ENCODE peak calls at places on chromosomes 7 and 10, in four cellular contexts. One of them, this sample, is unnamed.

GRCh38 chr10:120514035-120514620 is 57.1 kb downstream of the PLPP4 start:
- DNase-seq in GM23338: peak
- DNase-seq in breast epithelium: no peak
- DNase-seq in GM12878: no peak
- DNase-seq in this sample: peak

GRCh38 chr10:78692071-78692470 is 376.7 kb upstream of the ZMIZ1 start:
- DNase-seq in GM12878: no peak
- DNase-seq in breast epithelium: no peak
- DNase-seq in GM23338: no peak
- DNase-seq in this sample: no peak

GRCh38 chr7:48176356-48176893 is 5.2 kb downstream of the ABCA13 start:
- DNase-seq in breast epithelium: no peak
- DNase-seq in GM23338: no peak
- DNase-seq in GM12878: no peak
- DNase-seq in this sample: no peak

GRCh38 chr10:105187243-105187642 is 546.2 kb downstream of the SORCS3 start:
- DNase-seq in GM12878: no peak
- DNase-seq in GM23338: no peak
- DNase-seq in breast epithelium: no peak
- DNase-seq in this sample: no peak

GRCh38 chr7:130069179-130069977 is 956 bp upstream of the KLHDC10 start:
- DNase-seq in GM23338: no peak
- DNase-seq in GM12878: no peak
- DNase-seq in breast epithelium: no peak
- DNase-seq in this sample: no peak

GRCh38 chr10:15859865-15860691 is at the start of gene MINDY3:
- DNase-seq in breast epithelium: peak
- DNase-seq in GM23338: peak
- DNase-seq in GM12878: peak
- DNase-seq in this sample: peak

GRCh38 chr7:26061340-26062239 is 90.4 kb upstream of the NFE2L3 start:
- DNase-seq in GM23338: peak
- DNase-seq in breast epithelium: peak
- DNase-seq in GM12878: peak
- DNase-seq in this sample: peak

GRCh38 chr7:958221-959200 is 4.0 kb upstream of the ADAP1 start:
- DNase-seq in GM23338: peak
- DNase-seq in GM12878: no peak
- DNase-seq in breast epithelium: peak
- DNase-seq in this sample: no peak

GRCh38 chr7:50210706-50211115 is 93.8 kb upstream of the IKZF1 start:
- DNase-seq in GM23338: no peak
- DNase-seq in breast epithelium: no peak
- DNase-seq in GM12878: no peak
- DNase-seq in this sample: no peak

GRCh38 chr10:30736685-30737232 is 107.2 kb upstream of the LYZL2 start:
- DNase-seq in breast epithelium: no peak
- DNase-seq in GM23338: no peak
- DNase-seq in GM12878: peak
- DNase-seq in this sample: peak

GRCh38 chr10:28940158-28940888 is 263.0 kb downstream of the BAMBI start:
- DNase-seq in breast epithelium: no peak
- DNase-seq in GM23338: no peak
- DNase-seq in GM12878: no peak
- DNase-seq in this sample: no peak

GRCh38 chr10:88159127-88159829 is 295.9 kb downstream of the PTEN start:
- DNase-seq in breast epithelium: no peak
- DNase-seq in GM12878: no peak
- DNase-seq in GM23338: no peak
- DNase-seq in this sample: no peak

GRCh38 chr10:81873932-81874816 is 820 bp upstream of the NRG3 start:
- DNase-seq in GM12878: no peak
- DNase-seq in breast epithelium: peak
- DNase-seq in GM23338: peak
- DNase-seq in this sample: no peak

GRCh38 chr7:142300689-142301088 is 42.8 kb upstream of the PRSS58 start:
- DNase-seq in GM12878: no peak
- DNase-seq in GM23338: peak
- DNase-seq in breast epithelium: no peak
- DNase-seq in this sample: peak

GRCh38 chr7:74329225-74329624 is 40.0 kb downstream of the CLIP2 start:
- DNase-seq in GM12878: no peak
- DNase-seq in breast epithelium: no peak
- DNase-seq in GM23338: no peak
- DNase-seq in this sample: no peak

GRCh38 chr7:28654111-28654510 is 241.8 kb downstream of the CREB5 start:
- DNase-seq in GM12878: no peak
- DNase-seq in breast epithelium: no peak
- DNase-seq in GM23338: no peak
- DNase-seq in this sample: no peak

GRCh38 chr10:78170026-78170475 is 136.4 kb downstream of the RPS24 start:
- DNase-seq in GM23338: no peak
- DNase-seq in breast epithelium: no peak
- DNase-seq in GM12878: no peak
- DNase-seq in this sample: no peak

GRCh38 chr7:55030314-55030713 is 11.5 kb downstream of the EGFR start:
- DNase-seq in breast epithelium: no peak
- DNase-seq in GM23338: no peak
- DNase-seq in GM12878: no peak
- DNase-seq in this sample: no peak

GRCh38 chr10:47152861-47153349 is 147.1 kb upstream of the GDF10 start:
- DNase-seq in GM12878: no peak
- DNase-seq in GM23338: peak
- DNase-seq in breast epithelium: no peak
- DNase-seq in this sample: peak

GRCh38 chr7:76179686-76180085 is 22.0 kb upstream of the SRRM3 start:
- DNase-seq in breast epithelium: no peak
- DNase-seq in GM23338: no peak
- DNase-seq in GM12878: no peak
- DNase-seq in this sample: no peak

GRCh38 chr10:29838529-29838928 is 203.8 kb upstream of the SVIL start:
- DNase-seq in GM23338: no peak
- DNase-seq in breast epithelium: no peak
- DNase-seq in GM12878: no peak
- DNase-seq in this sample: no peak

GRCh38 chr10:5737352-5737751 is 52.7 kb downstream of the TASOR2 start:
- DNase-seq in breast epithelium: no peak
- DNase-seq in GM12878: no peak
- DNase-seq in GM23338: peak
- DNase-seq in this sample: no peak
- TF ChIP-seq CTCF in breast epithelium: no peak
- TF ChIP-seq CTCF in GM12878: peak
- TF ChIP-seq CTCF in GM23338: peak
- TF ChIP-seq CTCF in this sample: no peak

DNA sequence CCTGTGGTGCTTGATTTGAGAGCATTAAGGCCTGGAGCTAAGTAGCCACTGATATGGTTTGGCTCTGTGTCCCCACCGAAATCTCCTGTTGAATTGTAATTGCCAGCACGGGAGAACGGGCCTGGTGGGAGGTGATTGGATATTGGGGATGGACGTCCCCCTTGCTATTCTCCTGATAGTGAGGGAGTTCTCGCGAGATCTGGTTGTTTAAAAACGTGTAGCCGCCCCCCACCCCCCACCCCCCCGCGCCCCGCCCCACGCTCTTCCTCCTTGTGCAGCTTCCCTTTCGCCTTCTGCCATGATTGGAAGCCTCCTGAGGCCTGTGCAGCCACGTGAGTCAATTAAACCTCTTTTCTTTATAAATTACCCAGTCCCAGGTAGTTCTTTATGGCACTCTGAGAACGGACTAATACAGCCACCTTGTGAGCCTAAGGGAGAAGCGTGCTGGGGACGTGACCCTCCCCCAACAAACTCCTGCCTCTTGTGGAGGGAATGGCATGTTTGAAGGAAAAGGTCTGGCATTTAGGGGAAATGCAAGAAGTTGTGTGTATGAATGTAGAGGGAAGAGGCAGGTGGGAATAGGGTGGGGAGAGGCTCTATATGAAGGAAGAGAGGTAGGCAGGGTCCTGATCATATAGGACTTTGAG is 118.0 kb upstream of the KMT2C start:
- DNase-seq in GM23338: peak
- DNase-seq in GM12878: no peak
- DNase-seq in breast epithelium: no peak
- DNase-seq in this sample: no peak
- TF ChIP-seq CTCF in GM23338: peak
- TF ChIP-seq CTCF in GM12878: no peak
- TF ChIP-seq CTCF in breast epithelium: no peak
- TF ChIP-seq CTCF in this sample: no peak

DNA sequence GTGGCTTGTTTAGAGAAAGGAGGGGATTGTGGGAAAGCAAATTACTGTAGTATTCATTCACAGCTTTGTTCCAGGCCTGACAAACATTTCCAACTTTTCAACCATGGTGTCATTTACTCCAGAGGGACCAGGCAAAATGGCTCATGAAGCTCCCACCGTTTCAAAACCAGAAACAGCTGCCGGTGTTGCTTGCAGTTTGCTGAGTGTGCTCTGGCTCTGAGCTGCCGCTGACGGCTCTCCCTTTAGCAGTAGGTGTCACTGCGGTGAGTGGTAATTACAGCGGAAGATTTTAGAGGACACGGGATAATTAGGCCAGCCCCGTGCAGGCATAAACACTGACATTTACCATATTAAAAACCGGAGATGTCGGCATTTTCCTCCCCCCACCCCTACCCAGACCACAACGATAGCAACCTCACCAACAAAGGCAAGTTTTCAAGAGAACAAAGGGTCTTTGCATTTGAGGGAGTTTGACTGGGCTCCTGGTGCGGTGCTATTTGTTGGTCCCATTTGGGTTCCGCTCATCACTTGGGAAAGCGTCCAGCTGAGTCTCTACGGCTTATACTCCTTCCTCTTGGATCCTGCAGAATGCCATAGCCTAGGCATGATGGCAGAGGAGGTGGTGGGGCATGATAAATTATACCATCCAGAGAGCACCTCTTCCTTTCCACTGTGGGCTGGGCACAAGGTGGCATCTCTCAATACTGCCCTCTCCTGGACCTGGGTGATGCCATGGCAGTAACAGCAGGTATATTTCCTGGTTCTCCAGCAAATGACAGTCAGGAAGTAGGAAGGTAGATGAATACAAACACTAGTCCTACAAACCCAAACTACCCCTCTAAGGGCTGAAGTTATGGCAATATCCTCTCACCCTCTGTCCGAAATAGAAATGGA is 1005.2 kb downstream of the KCNMA1 start:
- DNase-seq in GM12878: no peak
- DNase-seq in GM23338: peak
- DNase-seq in breast epithelium: no peak
- DNase-seq in this sample: peak
- TF ChIP-seq CTCF in GM12878: peak
- TF ChIP-seq CTCF in GM23338: peak
- TF ChIP-seq CTCF in breast epithelium: peak
- TF ChIP-seq CTCF in this sample: peak

GRCh38 chr10:128091636-128092210 is 34.5 kb downstream of the MKI67 start:
- DNase-seq in GM12878: no peak
- DNase-seq in breast epithelium: no peak
- DNase-seq in GM23338: peak
- DNase-seq in this sample: no peak

GRCh38 chr10:128084991-128085390 is 41.2 kb downstream of the MKI67 start:
- DNase-seq in breast epithelium: no peak
- DNase-seq in GM12878: no peak
- DNase-seq in GM23338: no peak
- DNase-seq in this sample: no peak

GRCh38 chr10:128086003-128086863 is 40.0 kb downstream of the MKI67 start:
- DNase-seq in GM23338: no peak
- DNase-seq in breast epithelium: no peak
- DNase-seq in GM12878: no peak
- DNase-seq in this sample: no peak

GRCh38 chr10:128087146-128087883 is 38.9 kb downstream of the MKI67 start:
- DNase-seq in GM23338: no peak
- DNase-seq in breast epithelium: no peak
- DNase-seq in GM12878: no peak
- DNase-seq in this sample: no peak

GRCh38 chr10:128087884-128088695 is 38.1 kb downstream of the MKI67 start:
- DNase-seq in GM12878: no peak
- DNase-seq in GM23338: peak
- DNase-seq in breast epithelium: no peak
- DNase-seq in this sample: peak
- TF ChIP-seq CTCF in GM12878: no peak
- TF ChIP-seq CTCF in GM23338: peak
- TF ChIP-seq CTCF in breast epithelium: no peak
- TF ChIP-seq CTCF in this sample: no peak

GRCh38 chr10:49001402-49001801 is 61.8 kb upstream of the LRRC18 start:
- DNase-seq in GM23338: peak
- DNase-seq in GM12878: no peak
- DNase-seq in breast epithelium: no peak
- DNase-seq in this sample: peak
- TF ChIP-seq CTCF in GM23338: peak
- TF ChIP-seq CTCF in GM12878: no peak
- TF ChIP-seq CTCF in breast epithelium: no peak
- TF ChIP-seq CTCF in this sample: no peak

GRCh38 chr7:102069913-102070629 is 216.6 kb upstream of the SH2B2 start:
- DNase-seq in breast epithelium: peak
- DNase-seq in GM23338: peak
- DNase-seq in GM12878: no peak
- DNase-seq in this sample: no peak
- TF ChIP-seq CTCF in breast epithelium: no peak
- TF ChIP-seq CTCF in GM23338: peak
- TF ChIP-seq CTCF in GM12878: no peak
- TF ChIP-seq CTCF in this sample: no peak

GRCh38 chr10:69413221-69413865 is 3.4 kb downstream of the TACR2 start:
- DNase-seq in GM12878: no peak
- DNase-seq in GM23338: peak
- DNase-seq in breast epithelium: no peak
- DNase-seq in this sample: peak
- TF ChIP-seq CTCF in GM12878: peak
- TF ChIP-seq CTCF in GM23338: peak
- TF ChIP-seq CTCF in breast epithelium: peak
- TF ChIP-seq CTCF in this sample: peak

GRCh38 chr7:19708397-19709248 is at the start of gene POLR1F:
- DNase-seq in GM23338: peak
- DNase-seq in GM12878: peak
- DNase-seq in breast epithelium: peak
- DNase-seq in this sample: peak
- TF ChIP-seq CTCF in GM23338: peak
- TF ChIP-seq CTCF in GM12878: peak
- TF ChIP-seq CTCF in breast epithelium: peak
- TF ChIP-seq CTCF in this sample: peak

This sample was measured in MCF 10A.